ENCODE peak calls at places on chromosomes 13 and 19, in seven cellular contexts. W, J, L, N, K, M and E are unnamed samples.

GRCh38 chr19:58578430-58578925 is 5.3 kb upstream of the MZF1 start:
- DNase-seq in J (no peak), N (no peak), M (no peak), K (no peak), W (no peak), L (no peak), E (no peak)

GRCh38 chr13:110866491-110867170 is 48.2 kb downstream of the ANKRD10 start:
- DNase-seq in J (no peak), M (no peak), L (no peak), N (no peak), K (no peak), W (no peak), E (no peak)

GRCh38 chr13:51191743-51192142 is 30.5 kb upstream of the FAM124A start:
- DNase-seq in N (no peak), M (no peak), J (no peak), W (no peak), K (no peak), L (no peak), E (no peak)

GRCh38 chr19:20247016-20247683 is 80.1 kb downstream of the ZNF486 start:
- DNase-seq in N (no peak), L (no peak), W (no peak), M (no peak), J (peak; percentile 59), K (peak; percentile 64), E (no peak)

GRCh38 chr13:41848435-41849255 is 112.3 kb downstream of the VWA8 start:
- DNase-seq in J (no peak), M (no peak), L (no peak), W (no peak), K (no peak), N (no peak), E (no peak)

GRCh38 chr13:53137777-53138176 is 109.2 kb downstream of the OLFM4 start:
- DNase-seq in K (peak; percentile 68), L (no peak), N (no peak), M (no peak), J (no peak), W (no peak), E (no peak)

GRCh38 chr13:111505175-111505777 is 184.8 kb downstream of the TEX29 start:
- DNase-seq in K (no peak), N (no peak), M (no peak), W (no peak), J (peak; percentile 84), L (no peak), E (no peak)

GRCh38 chr13:45086484-45086883 is 33.8 kb upstream of the GTF2F2 start:
- DNase-seq in J (no peak), N (no peak), M (no peak), K (no peak), L (no peak), W (no peak), E (no peak)

GRCh38 chr19:56637976-56638555 is 4.9 kb upstream of the SMIM17 start:
- DNase-seq in M (peak; percentile 38), J (peak; percentile 69), W (peak; percentile 19), L (peak; percentile 31), K (peak; percentile 95), N (peak; percentile 87), E (peak; percentile 72)

GRCh38 chr13:111049791-111050538 is 65.1 kb upstream of the ARHGEF7 start:
- DNase-seq in K (no peak), M (no peak), N (peak; percentile 42), L (no peak), W (no peak), J (no peak), E (peak; percentile 32)

DNA sequence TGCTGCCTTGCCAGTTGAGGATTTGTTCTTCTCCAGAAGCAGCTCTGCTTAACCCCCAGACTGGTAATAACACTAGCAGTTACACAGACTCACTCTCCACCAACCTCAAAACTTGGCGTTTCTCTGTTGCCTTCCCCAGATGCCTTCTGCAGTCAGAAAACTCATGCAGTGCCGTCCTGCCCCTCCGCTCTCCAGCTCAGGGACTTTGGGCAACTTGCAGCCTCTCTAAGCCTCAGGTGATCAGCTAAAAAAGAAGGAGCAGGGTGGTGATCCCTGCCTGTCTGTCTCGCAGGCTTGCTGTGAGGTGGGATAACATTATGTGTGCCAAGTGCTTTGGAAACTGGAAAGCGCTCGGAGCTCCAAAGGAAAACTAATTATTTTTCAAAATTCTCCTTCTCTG is 391.6 kb downstream of the HS6ST3 start:
- DNase-seq in N (no peak), L (no peak), M (no peak), J (no peak), K (no peak), W (no peak), E (no peak)
- H3K4me1 ChIP-seq in N (no peaks in the 10 kb centered on the region), L (no peaks in the 10 kb centered on the region), M (no peaks in the 10 kb centered on the region), J (no peaks in the 10 kb centered on the region), K (no peaks in the 10 kb centered on the region), W (no peaks in the 10 kb centered on the region), E (no peaks in the 10 kb centered on the region)

GRCh38 chr13:94712812-94713555 is 639 bp upstream of the SOX21 start:
- DNase-seq in N (no peak), M (no peak), W (no peak), L (no peak), K (peak; percentile 65), J (peak; percentile 64), E (no peak)
- H3K4me1 ChIP-seq in N (peaks cover 22% of the 10 kb centered on the region), M (no peaks in the 10 kb centered on the region), W (peaks cover 9% of the 10 kb centered on the region), L (peaks cover 15% of the 10 kb centered on the region), K (peaks cover 15% of the 10 kb centered on the region), J (peaks cover 3% of the 10 kb centered on the region), E (no peaks in the 10 kb centered on the region)

GRCh38 chr19:16599655-16600346 is 27.6 kb upstream of the SLC35E1 start:
- DNase-seq in W (no peak), K (no peak), M (no peak), N (no peak), J (no peak), L (no peak), E (no peak)
- H3K4me1 ChIP-seq in W (peaks cover 29% of the 10 kb centered on the region), K (no peaks in the 10 kb centered on the region), M (peaks cover 13% of the 10 kb centered on the region), N (peaks cover 28% of the 10 kb centered on the region), J (no peaks in the 10 kb centered on the region), L (no peaks in the 10 kb centered on the region), E (no peaks in the 10 kb centered on the region)

GRCh38 chr13:98478134-98479129 is 98.5 kb downstream of the STK24 start:
- DNase-seq in W (no peak), L (no peak), K (no peak), J (peak; percentile 52), M (peak; percentile 34), N (no peak), E (no peak)

GRCh38 chr13:98480915-98481510 is 95.9 kb downstream of the STK24 start:
- DNase-seq in M (peak; percentile 33), J (no peak), W (no peak), N (peak; percentile 51), K (no peak), L (no peak), E (no peak)

GRCh38 chr13:98481511-98481951 is 95.4 kb downstream of the STK24 start:
- DNase-seq in M (no peak), W (no peak), J (no peak), L (no peak), K (no peak), N (no peak), E (no peak)

GRCh38 chr13:98476538-98476966 is 100.4 kb downstream of the STK24 start:
- DNase-seq in N (no peak), L (peak; percentile 46), W (peak; percentile 86), J (peak; percentile 77), K (no peak), M (peak; percentile 86), E (peak; percentile 80)

DNA sequence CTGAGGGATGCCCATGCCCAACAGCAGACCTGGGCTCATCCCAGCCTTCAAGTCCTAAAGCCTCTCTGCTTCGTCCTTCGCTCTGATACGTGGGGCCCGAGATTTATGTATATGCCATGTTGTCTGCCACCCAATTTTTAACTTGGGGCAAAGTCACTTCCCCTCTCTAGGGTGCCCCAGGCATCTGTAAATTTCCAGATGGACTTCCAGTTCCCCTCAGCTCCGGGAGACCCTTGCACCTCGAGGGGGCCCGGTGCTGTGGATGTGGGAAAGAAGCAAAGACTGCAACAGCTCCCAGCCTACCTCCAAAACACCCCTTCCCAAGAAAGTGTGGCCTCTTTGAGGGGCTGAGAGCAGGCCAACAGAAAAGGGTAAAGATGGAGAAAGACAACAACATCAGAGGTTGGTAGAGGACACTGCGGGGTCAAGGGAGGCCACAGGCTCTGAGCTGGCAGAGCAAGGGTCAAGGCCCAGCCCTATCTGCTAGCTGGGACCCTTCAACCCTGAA is 97.4 kb downstream of the STK24 start:
- DNase-seq in J (no peak), L (no peak), N (no peak), M (no peak), W (no peak), K (no peak), E (no peak)
- H3K4me1 ChIP-seq in J (peaks cover 15% of the 10 kb centered on the region), L (peaks cover 14% of the 10 kb centered on the region), N (peaks cover 83% of the 10 kb centered on the region), M (peaks cover 41% of the 10 kb centered on the region), W (peaks cover 88% of the 10 kb centered on the region), K (peaks cover 39% of the 10 kb centered on the region), E (peaks cover 70% of the 10 kb centered on the region)

GRCh38 chr19:16849168-16849567 is 20.0 kb downstream of the SIN3B start:
- DNase-seq in L (no peak), K (no peak), W (no peak), N (no peak), J (no peak), M (no peak), E (no peak)

GRCh38 chr19:16856091-16856490 is 26.9 kb downstream of the SIN3B start:
- DNase-seq in K (no peak), J (no peak), M (no peak), W (no peak), N (no peak), L (no peak), E (no peak)

GRCh38 chr19:16851031-16851712 is 22.0 kb downstream of the SIN3B start:
- DNase-seq in N (no peak), K (no peak), W (no peak), M (no peak), L (no peak), J (no peak), E (no peak)

GRCh38 chr19:16850133-16850532 is 20.9 kb downstream of the SIN3B start:
- DNase-seq in N (no peak), J (no peak), W (no peak), M (no peak), K (no peak), L (no peak), E (no peak)

DNA sequence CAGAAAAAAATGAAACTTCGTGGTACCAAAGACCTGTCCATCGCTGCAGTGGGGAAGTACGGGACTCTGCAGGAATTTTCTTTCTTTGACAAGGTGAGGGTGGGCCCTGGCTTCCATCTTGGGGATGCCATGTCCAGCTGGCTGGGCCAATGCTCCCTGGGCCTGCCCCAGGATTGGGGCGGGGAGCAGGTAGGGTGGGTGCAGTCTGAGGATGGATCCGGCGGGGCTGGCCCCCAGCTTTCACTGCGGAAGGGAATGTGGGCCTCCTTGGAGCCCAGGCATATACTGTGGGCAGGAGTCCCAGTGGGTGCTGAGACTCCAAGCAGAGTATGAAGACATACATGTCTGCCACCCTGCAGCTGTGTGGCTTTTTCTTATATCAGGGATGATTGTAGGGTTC is 23.9 kb downstream of the SIN3B start:
- DNase-seq in N (no peak), J (no peak), K (no peak), M (no peak), L (no peak), W (no peak), E (no peak)
- H3K4me1 ChIP-seq in N (no peaks in the 10 kb centered on the region), J (no peaks in the 10 kb centered on the region), K (no peaks in the 10 kb centered on the region), M (no peaks in the 10 kb centered on the region), L (no peaks in the 10 kb centered on the region), W (no peaks in the 10 kb centered on the region), E (peaks cover 24% of the 10 kb centered on the region)